ENCODE peak calls at places on chromosomes 11 and 22, in six cellular contexts. S, R, I, H, K and F are unnamed samples.

GRCh38 chr22:23161574-23161973 is 16.3 kb downstream of the RAB36 start:
- DNase-seq in S (no peak), R (no peak), I (no peak), H (no peak), K (no peak), F (no peak)

GRCh38 chr11:85875505-85875904 is 20.3 kb downstream of the CCDC83 start:
- DNase-seq in S (no peak), R (no peak), I (peak), H (no peak), K (no peak), F (no peak)

GRCh38 chr11:82315093-82315492 is 418.6 kb downstream of the FAM181B start:
- DNase-seq in S (no peak), R (peak), I (peak), H (no peak), K (no peak), F (no peak)

GRCh38 chr11:12502041-12502440 is 124.7 kb downstream of the PARVA start:
- DNase-seq in S (no peak), R (no peak), I (peak), H (no peak), K (no peak), F (peak)

GRCh38 chr11:103699216-103699615 is 337.2 kb upstream of the DDI1 start:
- DNase-seq in S (no peak), R (no peak), I (no peak), H (no peak), K (no peak), F (no peak)

GRCh38 chr11:118789501-118790356 is 1.2 kb downstream of the DDX6 start:
- DNase-seq in S (no peak), R (peak), I (peak), H (no peak), K (no peak), F (peak)

GRCh38 chr11:86999859-87000753 is 37.6 kb upstream of the TMEM135 start:
- DNase-seq in S (no peak), R (peak), I (no peak), H (no peak), K (no peak), F (no peak)

GRCh38 chr11:108916290-108916689 is 251.4 kb downstream of the DDX10 start:
- DNase-seq in S (no peak), R (no peak), I (no peak), H (no peak), K (no peak), F (no peak)

GRCh38 chr11:64864473-64865285 is 13.7 kb downstream of the EHD1 start:
- DNase-seq in S (peak), R (peak), I (peak), H (no peak), K (no peak), F (peak)

GRCh38 chr11:64072403-64072802 is 36.7 kb downstream of the FLRT1 start:
- DNase-seq in S (no peak), R (no peak), I (no peak), H (no peak), K (no peak), F (no peak)

GRCh38 chr22:42560381-42560780 is 6.6 kb downstream of the SERHL2 start:
- DNase-seq in S (no peak), R (no peak), I (no peak), H (no peak), K (no peak), F (no peak)

DNA sequence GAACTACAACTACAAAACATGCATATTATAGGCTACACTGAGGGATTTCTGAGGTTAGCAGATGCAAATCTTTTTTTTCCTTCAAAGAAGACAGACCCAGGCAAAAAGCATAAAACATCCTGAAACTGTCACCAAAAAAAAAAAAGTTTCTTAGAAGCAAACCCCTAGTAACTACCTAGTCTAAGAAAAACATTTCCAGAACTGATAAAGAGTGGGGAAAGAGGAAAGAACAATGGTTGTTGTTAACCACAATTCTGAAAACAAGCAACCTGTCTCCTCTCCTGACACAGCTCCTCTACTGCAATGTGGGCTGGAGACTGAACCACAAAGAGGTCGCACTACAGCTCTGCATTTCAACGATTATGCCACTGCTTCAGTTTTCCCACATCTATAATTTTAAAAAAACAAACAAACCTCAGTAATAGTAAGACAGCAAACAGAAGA is 15.0 kb downstream of the DENND5A start:
- DNase-seq in S (no peak), R (no peak), I (no peak), H (no peak), K (no peak), F (no peak)
- H3K4me3 ChIP-seq in S (no peak), R (no peak), I (no peak), H (no peak), K (no peak), F (no peak)

DNA sequence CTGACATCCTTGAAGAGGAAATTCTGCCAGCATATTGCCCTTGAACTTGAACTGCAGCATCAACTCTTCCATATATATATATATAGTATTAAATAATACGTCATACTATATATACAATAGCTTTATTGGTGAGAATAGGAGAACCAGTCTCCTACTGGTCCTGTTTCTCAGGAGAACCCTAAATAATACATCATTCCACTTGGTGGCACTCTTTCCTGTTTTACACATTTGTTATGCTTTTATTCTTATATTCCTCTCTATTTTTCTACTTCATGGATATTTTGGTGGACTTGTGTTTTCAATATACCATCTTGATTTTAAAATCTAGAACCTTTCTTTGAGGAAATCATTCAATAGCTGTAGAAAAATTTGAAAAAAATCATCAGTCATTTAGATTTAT is 193.3 kb downstream of the TRPC6 start:
- DNase-seq in S (no peak), R (no peak), I (peak), H (no peak), K (no peak), F (peak)
- TF ChIP-seq CTCF in S (no peak), R (peak), I (peak), H (no peak), K (no peak), F (peak)

GRCh38 chr22:30275625-30276024 is 9.0 kb upstream of the OSM start:
- DNase-seq in S (no peak), R (no peak), I (no peak), H (no peak), K (no peak), F (no peak)

GRCh38 chr22:30276041-30276440 is 9.4 kb upstream of the OSM start:
- DNase-seq in S (no peak), R (no peak), I (no peak), H (no peak), K (no peak), F (no peak)

GRCh38 chr22:30279932-30280331 is 9.4 kb downstream of the CASTOR1 start:
- DNase-seq in S (no peak), R (no peak), I (no peak), H (no peak), K (no peak), F (no peak)

GRCh38 chr22:30279389-30279788 is 9.9 kb downstream of the CASTOR1 start:
- DNase-seq in S (no peak), R (no peak), I (peak), H (no peak), K (no peak), F (no peak)

GRCh38 chr22:30277547-30278344 is 11.1 kb upstream of the OSM start:
- DNase-seq in S (peak), R (peak), I (peak), H (peak), K (no peak), F (peak)
- H3K4me3 ChIP-seq in S (no peak), R (no peak), I (no peak), H (no peak), K (no peak), F (no peak)

DNA sequence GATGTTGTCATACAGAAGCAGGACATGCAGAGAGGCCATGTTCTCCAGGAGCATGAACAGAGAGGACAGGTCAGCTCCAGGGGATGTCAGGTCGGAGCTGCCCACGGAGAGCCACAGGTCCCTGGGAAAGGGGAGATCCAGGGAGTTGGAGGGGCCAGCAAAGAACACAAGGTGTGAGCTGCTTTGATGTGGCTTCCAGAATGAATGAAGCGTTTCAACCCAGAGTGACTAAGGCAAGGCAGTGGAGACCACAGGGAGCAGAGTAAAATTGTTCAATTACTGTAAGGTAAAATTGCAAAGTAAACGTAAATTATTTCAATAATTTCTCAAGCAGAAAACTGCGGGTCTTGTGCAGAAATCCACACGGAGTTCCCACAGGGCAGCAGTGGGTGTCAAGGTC is 5.6 kb upstream of the SCGB2A1 start:
- DNase-seq in S (no peak), R (no peak), I (no peak), H (no peak), K (no peak), F (no peak)
- TF ChIP-seq CTCF in S (no peak), R (no peak), I (no peak), H (no peak), K (no peak), F (no peak)

GRCh38 chr11:789951-790350 is at the start of gene CEND1:
- DNase-seq in S (no peak), R (peak), I (peak), H (no peak), K (no peak), F (peak)
- H3K4me3 ChIP-seq in S (no peak), R (peak), I (peak), H (peak), K (no peak), F (peak)

DNA sequence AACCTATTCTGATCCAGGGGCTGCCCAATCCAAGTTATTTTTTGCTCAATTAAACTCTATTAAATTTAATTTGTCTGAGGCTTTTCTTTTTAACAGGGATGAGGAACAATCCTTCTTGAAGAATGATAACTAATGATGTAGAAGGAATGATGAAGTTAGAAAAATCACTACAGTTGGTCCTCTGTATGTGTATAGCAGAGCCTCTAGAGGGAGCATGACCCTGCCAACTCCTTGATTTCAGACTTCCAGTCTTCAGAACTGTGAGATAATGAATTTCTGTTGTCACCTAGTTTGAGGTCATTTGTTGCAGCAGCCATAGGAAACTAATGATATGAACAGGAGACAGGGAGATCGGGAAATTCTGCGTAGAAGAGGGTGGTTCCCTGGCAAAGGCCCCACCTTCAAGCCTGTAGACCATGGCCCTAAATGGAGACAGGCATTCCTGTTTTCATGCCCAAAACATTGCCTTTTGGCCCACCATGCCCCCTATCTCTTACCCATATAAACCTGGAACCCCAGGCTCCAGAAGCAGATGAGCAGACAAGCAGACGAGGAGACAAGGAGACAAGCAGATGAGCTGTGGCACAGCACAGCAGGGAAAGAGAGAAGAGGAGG is 7.7 kb upstream of the QSER1 start:
- DNase-seq in S (no peak), R (no peak), I (peak), H (no peak), K (no peak), F (no peak)
- TF ChIP-seq CTCF in S (no peak), R (peak), I (peak), H (peak), K (peak), F (peak)

DNA sequence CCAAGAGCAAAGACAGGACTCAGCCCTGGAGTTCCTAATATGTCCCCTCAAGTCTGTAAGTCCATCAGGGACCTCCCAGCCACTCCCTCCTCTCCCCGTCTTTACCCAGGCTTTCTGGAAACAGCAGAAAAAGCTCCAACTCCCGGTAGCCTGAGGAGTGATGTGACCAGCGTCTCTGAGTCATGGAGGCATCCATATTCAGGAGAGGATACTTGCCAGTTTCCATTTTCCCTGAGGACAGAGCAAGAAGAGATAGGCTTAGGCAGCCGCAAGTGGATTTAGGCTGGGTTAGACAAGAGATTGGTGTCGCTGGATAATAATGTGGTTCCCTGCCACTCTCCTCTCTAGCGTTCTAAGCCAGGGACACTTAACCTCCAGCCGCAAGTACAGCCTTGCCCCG is 206.6 kb downstream of the GRIK4 start:
- DNase-seq in S (no peak), R (no peak), I (no peak), H (no peak), K (no peak), F (no peak)
- H3K4me3 ChIP-seq in S (no peak), R (no peak), I (no peak), H (no peak), K (no peak), F (no peak)